ENCODE peak calls at places on chromosomes 12 and 14, in ten cellular contexts. E is A549; W is CD4-positive, alpha-beta memory T cell; X is stromal cell of bone marrow; D is NT2/D1; A is A172; Y is left ventricle myocardium superior; G is GM20000; L is AG20443; K is CD8-positive, alpha-beta memory T cell. M is an unnamed sample.

GRCh38 chr12:65922077-65922476 is 97.8 kb downstream of the HMGA2 start:
- DNase-seq in E (no peak), W (no peak), X (no peak), D (no peak), A (no peak), Y (no peak), G (no peak), L (no peak), K (no peak), M (no peak)

GRCh38 chr12:93894391-93895095 is 217.4 kb downstream of the CRADD start:
- DNase-seq in E (no peak), W (no peak), X (peak; percentile 80), D (no peak), A (peak; percentile 51), Y (peak; percentile 93), G (no peak), L (peak; percentile 70), K (no peak), M (no peak)

GRCh38 chr12:3698218-3698974 is 54.5 kb downstream of the CRACR2A start:
- DNase-seq in E (peak; percentile 32), W (no peak), X (peak; percentile 94), D (no peak), A (peak; percentile 79), Y (no peak), G (no peak), L (peak; percentile 90), K (no peak), M (no peak)

GRCh38 chr14:54147285-54147684 is 190.7 kb upstream of the BMP4 start:
- DNase-seq in E (peak; percentile 2), W (no peak), X (no peak), D (no peak), A (peak; percentile 61), Y (no peak), G (no peak), L (no peak), K (no peak), M (no peak)

GRCh38 chr12:116053479-116054195 is 223.9 kb downstream of the MED13L start:
- DNase-seq in E (peak; percentile 59), W (no peak), X (peak; percentile 57), D (no peak), A (no peak), Y (no peak), G (no peak), L (peak; percentile 73), K (no peak), M (no peak)

GRCh38 chr14:35355981-35356839 is 48.3 kb downstream of the NFKBIA start:
- DNase-seq in E (peak; percentile 68), W (no peak), X (no peak), D (no peak), A (peak; percentile 57), Y (no peak), G (peak; percentile 61), L (peak; percentile 70), K (no peak), M (no peak)

GRCh38 chr14:97824218-97824617 is 1027.0 kb downstream of the VRK1 start:
- DNase-seq in E (no peak), W (no peak), X (no peak), D (no peak), A (no peak), Y (no peak), G (no peak), L (no peak), K (no peak), M (peak; percentile 30)

GRCh38 chr14:52740751-52741150 is 10.8 kb downstream of the STYX start:
- DNase-seq in E (no peak), W (no peak), X (no peak), D (no peak), A (no peak), Y (no peak), G (no peak), L (no peak), K (no peak), M (no peak)

GRCh38 chr14:104117341-104118005 is 20.9 kb upstream of the KIF26A start:
- DNase-seq in E (no peak), W (no peak), X (no peak), D (no peak), A (no peak), Y (peak; percentile 29), G (no peak), L (no peak), K (no peak), M (no peak)

GRCh38 chr14:76780058-76780345 is 18.7 kb downstream of the VASH1 start:
- DNase-seq in E (no peak), W (no peak), X (no peak), D (no peak), A (no peak), Y (no peak), G (no peak), L (no peak), K (no peak), M (no peak)

GRCh38 chr12:118102609-118103008 is 1.2 kb downstream of the VSIG10 start:
- DNase-seq in E (no peak), W (no peak), X (no peak), D (no peak), A (no peak), Y (no peak), G (no peak), L (no peak), K (no peak), M (no peak)

GRCh38 chr12:53806689-53807088 is 54.9 kb upstream of the CISTR start:
- DNase-seq in E (no peak), W (no peak), X (no peak), D (no peak), A (peak; percentile 49), Y (no peak), G (no peak), L (no peak), K (no peak), M (no peak)

GRCh38 chr14:104203071-104203425 is 64.7 kb downstream of the KIF26A start:
- DNase-seq in E (no peak), W (peak; percentile 27), X (no peak), D (no peak), A (no peak), Y (no peak), G (no peak), L (no peak), K (no peak), M (no peak)

GRCh38 chr12:65624554-65625086 is 199.7 kb upstream of the HMGA2 start:
- DNase-seq in E (no peak), W (no peak), X (no peak), D (no peak), A (no peak), Y (no peak), G (no peak), L (no peak), K (no peak), M (no peak)

GRCh38 chr12:4027412-4027811 is 154.2 kb upstream of the PARP11 start:
- DNase-seq in E (no peak), W (peak; percentile 81), X (no peak), D (no peak), A (no peak), Y (no peak), G (no peak), L (no peak), K (peak; percentile 43), M (no peak)

GRCh38 chr14:105167303-105168092 is 1.1 kb downstream of the JAG2 start:
- DNase-seq in E (no peak), W (no peak), X (no peak), D (no peak), A (no peak), Y (peak; percentile 64), G (no peak), L (no peak), K (no peak), M (no peak)

GRCh38 chr12:52847335-52848102 is 1.3 kb downstream of the KRT78 start:
- DNase-seq in E (no peak), W (no peak), X (no peak), D (no peak), A (peak; percentile 68), Y (no peak), G (no peak), L (peak; percentile 49), K (no peak), M (no peak)

GRCh38 chr14:56899829-56900228 is 89.5 kb upstream of the OTX2 start:
- DNase-seq in E (no peak), W (no peak), X (no peak), D (peak; percentile 54), A (no peak), Y (no peak), G (no peak), L (no peak), K (no peak), M (no peak)

GRCh38 chr14:71452535-71452934 is 479.7 kb upstream of the RGS6 start:
- DNase-seq in E (no peak), W (no peak), X (no peak), D (no peak), A (no peak), Y (no peak), G (no peak), L (no peak), K (no peak), M (no peak)

GRCh38 chr14:34124585-34124984 is 173.7 kb upstream of the EGLN3 start:
- DNase-seq in E (no peak), W (no peak), X (no peak), D (no peak), A (no peak), Y (no peak), G (no peak), L (no peak), K (no peak), M (no peak)

GRCh38 chr14:49770212-49770817 is 2.4 kb downstream of the KLHDC2 start:
- DNase-seq in E (peak; percentile 70), W (no peak), X (peak; percentile 38), D (no peak), A (no peak), Y (no peak), G (no peak), L (no peak), K (no peak), M (no peak)

M was measured in OCI-LY7.